ENCODE peak calls at places on chromosomes 7 and 10, in nine cellular contexts. G is CD4-positive, alpha-beta memory T cell; E is CD4-positive, CD25-positive, alpha-beta regulatory T cell; Z is hepatocyte; U is SK-N-SH; B is A549; L is brain microvascular endothelial cell; I is CD8-positive, alpha-beta memory T cell; O is aorta. F is an unnamed sample.

GRCh38 chr7:88357295-88357694 is 50.6 kb upstream of the STEAP4 start:
- DNase-seq in G (no peak), E (no peak), Z (peak), U (no peak), B (peak), L (peak), I (no peak), O (no peak), F (no peak)

GRCh38 chr7:35565927-35566326 is 129.0 kb downstream of the HERPUD2 start:
- DNase-seq in G (no peak), E (no peak), Z (no peak), U (no peak), B (no peak), L (no peak), I (no peak), O (no peak), F (no peak)

GRCh38 chr10:12921163-12921562 is 80.3 kb downstream of the CCDC3 start:
- DNase-seq in G (no peak), E (no peak), Z (no peak), U (no peak), B (no peak), L (no peak), I (no peak), O (no peak), F (no peak)

GRCh38 chr10:47026301-47027107 is 115.3 kb downstream of the PTPN20 start:
- DNase-seq in G (no peak), E (no peak), Z (no peak), U (no peak), B (no peak), L (no peak), I (no peak), O (peak), F (no peak)

GRCh38 chr7:22726849-22727792 is at the start of gene IL6:
- DNase-seq in G (no peak), E (peak), Z (peak), U (peak), B (peak), L (peak), I (peak), O (peak), F (peak)

GRCh38 chr10:98349508-98349922 is 65.5 kb downstream of the PYROXD2 start:
- DNase-seq in G (no peak), E (no peak), Z (peak), U (no peak), B (no peak), L (peak), I (no peak), O (no peak), F (no peak)

GRCh38 chr7:101817031-101817929 is at the start of gene CUX1:
- DNase-seq in G (peak), E (peak), Z (peak), U (peak), B (peak), L (no peak), I (peak), O (peak), F (peak)

GRCh38 chr7:157851501-157852067 is 514.8 kb downstream of the DNAJB6 start:
- DNase-seq in G (peak), E (peak), Z (peak), U (no peak), B (no peak), L (no peak), I (peak), O (peak), F (peak)

GRCh38 chr10:133127291-133128125 is 32.5 kb upstream of the KNDC1 start:
- DNase-seq in G (peak), E (no peak), Z (no peak), U (peak), B (peak), L (no peak), I (peak), O (no peak), F (peak)

GRCh38 chr10:32377458-32378370 is 30.8 kb upstream of the EPC1 start:
- DNase-seq in G (peak), E (peak), Z (peak), U (peak), B (peak), L (peak), I (peak), O (no peak), F (peak)

GRCh38 chr10:78657622-78658165 is 411.1 kb upstream of the ZMIZ1 start:
- DNase-seq in G (peak), E (peak), Z (peak), U (peak), B (peak), L (peak), I (peak), O (peak), F (peak)

GRCh38 chr7:71612892-71613291 is 480.9 kb downstream of the GALNT17 start:
- DNase-seq in G (no peak), E (no peak), Z (no peak), U (no peak), B (no peak), L (no peak), I (no peak), O (no peak), F (no peak)

GRCh38 chr10:1142596-1142995 is 86.4 kb downstream of the WDR37 start:
- DNase-seq in G (no peak), E (peak), Z (no peak), U (no peak), B (no peak), L (no peak), I (no peak), O (no peak), F (peak)

GRCh38 chr10:73262880-73263279 is 10.4 kb upstream of the MRPS16 start:
- DNase-seq in G (no peak), E (no peak), Z (no peak), U (no peak), B (no peak), L (no peak), I (no peak), O (no peak), F (no peak)

DNA sequence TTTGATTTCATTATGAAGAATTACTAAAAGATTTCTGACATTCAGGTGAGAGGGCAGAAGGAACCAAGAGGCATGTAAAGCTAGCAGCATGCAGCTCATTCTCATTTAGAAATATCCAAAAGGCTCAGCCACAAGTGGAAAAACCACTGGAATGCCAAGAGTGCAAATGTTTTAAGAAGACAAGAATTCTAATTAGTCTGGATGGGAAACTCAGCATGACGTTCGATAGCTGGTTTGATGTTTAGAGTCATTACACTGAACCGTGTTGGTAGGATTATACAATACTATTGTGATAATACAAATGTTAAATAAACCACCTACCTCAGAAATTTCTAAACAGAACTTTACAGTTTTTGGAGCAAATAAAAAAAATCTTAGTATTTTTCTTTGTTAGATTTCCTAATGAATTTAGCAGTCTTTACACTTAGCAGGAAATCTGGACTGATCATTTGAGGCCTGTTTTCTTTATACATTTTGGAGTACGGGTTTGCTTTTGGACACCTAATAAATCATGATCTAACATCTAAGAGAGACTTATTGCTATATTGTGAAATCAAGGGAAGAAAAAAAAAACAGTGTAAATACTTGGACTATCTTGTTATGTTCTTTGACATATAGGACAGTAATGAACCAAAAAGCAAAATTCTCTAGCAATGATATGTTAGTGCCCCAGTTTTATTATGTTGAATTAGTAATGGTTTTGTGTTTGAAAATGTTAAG is 353.9 kb upstream of the SEMA3A start:
- DNase-seq in G (no peak), E (no peak), Z (no peak), U (no peak), B (no peak), L (peak), I (no peak), O (no peak), F (no peak)
- H3K27ac ChIP-seq in G (no peak), E (no peak), Z (no peak), U (peak), B (no peak), L (no peak), I (no peak), O (no peak), F (no peak)

DNA sequence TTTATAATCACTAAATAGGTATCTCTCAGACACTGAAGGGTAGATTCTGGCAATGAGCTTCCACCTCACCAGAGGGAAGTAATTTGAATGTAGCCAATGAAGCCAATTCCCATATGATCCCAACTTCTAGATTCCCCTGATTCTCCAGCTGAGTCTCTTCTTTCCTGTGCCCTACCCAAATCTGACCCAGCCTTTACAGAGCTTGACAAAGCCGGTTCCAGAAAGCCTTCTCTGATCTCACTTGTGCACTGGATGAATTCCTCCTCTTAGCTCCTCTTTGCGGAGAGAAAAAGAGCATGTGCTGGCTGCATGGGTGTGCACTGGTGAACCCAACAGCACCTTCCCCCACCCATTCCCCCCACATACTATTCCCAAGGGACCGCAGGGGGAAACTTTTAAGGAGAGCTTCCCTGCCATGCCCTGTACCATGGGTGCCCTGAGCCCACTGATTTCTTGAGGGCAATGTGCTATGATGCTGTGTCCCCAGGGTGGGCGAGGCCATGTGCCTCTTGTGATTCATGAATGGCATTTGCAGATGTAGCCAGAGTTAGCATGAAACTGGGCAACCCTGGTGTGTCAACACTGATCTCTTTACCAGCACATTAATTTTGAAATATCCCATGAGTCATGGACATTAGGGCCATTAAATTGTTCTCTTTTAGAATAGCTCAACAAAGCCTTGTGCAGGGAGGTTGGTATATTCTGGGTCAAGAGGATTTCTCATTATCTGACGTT is 50.4 kb upstream of the PLEKHA1 start:
- DNase-seq in G (no peak), E (no peak), Z (no peak), U (no peak), B (peak), L (no peak), I (no peak), O (no peak), F (no peak)
- H3K27ac ChIP-seq in G (no peak), E (no peak), Z (no peak), U (no peak), B (peak), L (no peak), I (no peak), O (no peak), F (no peak)

GRCh38 chr10:71728218-71728737 is 8.7 kb upstream of the C10orf105 start:
- DNase-seq in G (no peak), E (no peak), Z (no peak), U (peak), B (no peak), L (no peak), I (no peak), O (no peak), F (no peak)

GRCh38 chr10:71729023-71729649 is 9.6 kb upstream of the C10orf105 start:
- DNase-seq in G (no peak), E (no peak), Z (no peak), U (peak), B (peak), L (no peak), I (no peak), O (no peak), F (no peak)

GRCh38 chr10:71726673-71727428 is 7.3 kb upstream of the C10orf105 start:
- DNase-seq in G (peak), E (peak), Z (no peak), U (no peak), B (no peak), L (no peak), I (peak), O (no peak), F (peak)

GRCh38 chr10:71725998-71726672 is 6.6 kb upstream of the C10orf105 start:
- DNase-seq in G (no peak), E (peak), Z (peak), U (peak), B (peak), L (peak), I (peak), O (no peak), F (peak)

DNA sequence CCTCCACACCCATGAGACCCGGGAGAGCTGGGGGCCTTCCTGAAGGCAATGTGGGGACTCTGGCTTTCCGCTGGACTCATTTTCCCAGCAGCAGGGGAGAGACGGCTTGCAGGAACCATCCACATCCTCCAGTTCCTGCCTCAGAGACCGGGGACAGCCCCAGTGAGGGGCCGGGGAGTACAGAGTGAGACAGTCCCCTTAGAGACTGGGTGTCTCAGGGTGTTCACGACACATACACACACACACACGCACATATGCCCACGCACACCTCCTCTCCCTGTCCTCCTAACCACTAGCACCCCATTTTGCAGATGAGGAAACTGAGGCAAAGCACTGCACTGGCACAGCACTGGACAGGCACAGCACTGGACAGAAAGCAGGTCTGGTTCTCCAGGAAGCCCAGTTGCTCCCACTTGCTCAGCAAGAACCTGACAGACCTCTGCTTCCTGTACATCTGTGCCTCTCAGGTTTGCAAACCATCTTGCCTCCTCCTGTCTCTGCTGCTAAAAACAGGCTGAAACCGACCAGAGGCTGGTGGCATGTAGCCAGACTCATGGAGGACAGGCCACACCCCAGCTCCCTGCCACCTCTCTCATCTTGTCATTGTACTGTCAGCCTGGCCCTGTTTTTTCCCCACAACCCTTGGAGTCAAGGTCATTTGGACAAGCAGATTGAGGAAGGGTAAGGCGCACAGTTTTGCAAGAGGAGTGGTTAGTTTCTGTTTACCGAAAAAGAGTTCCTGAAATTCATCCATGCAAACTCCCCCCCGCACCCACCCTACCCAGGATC is 8.0 kb upstream of the C10orf105 start:
- DNase-seq in G (peak), E (peak), Z (peak), U (peak), B (peak), L (no peak), I (peak), O (no peak), F (peak)
- H3K27ac ChIP-seq in G (peak), E (peak), Z (no peak), U (peak), B (peak), L (no peak), I (peak), O (no peak), F (peak)

DNA sequence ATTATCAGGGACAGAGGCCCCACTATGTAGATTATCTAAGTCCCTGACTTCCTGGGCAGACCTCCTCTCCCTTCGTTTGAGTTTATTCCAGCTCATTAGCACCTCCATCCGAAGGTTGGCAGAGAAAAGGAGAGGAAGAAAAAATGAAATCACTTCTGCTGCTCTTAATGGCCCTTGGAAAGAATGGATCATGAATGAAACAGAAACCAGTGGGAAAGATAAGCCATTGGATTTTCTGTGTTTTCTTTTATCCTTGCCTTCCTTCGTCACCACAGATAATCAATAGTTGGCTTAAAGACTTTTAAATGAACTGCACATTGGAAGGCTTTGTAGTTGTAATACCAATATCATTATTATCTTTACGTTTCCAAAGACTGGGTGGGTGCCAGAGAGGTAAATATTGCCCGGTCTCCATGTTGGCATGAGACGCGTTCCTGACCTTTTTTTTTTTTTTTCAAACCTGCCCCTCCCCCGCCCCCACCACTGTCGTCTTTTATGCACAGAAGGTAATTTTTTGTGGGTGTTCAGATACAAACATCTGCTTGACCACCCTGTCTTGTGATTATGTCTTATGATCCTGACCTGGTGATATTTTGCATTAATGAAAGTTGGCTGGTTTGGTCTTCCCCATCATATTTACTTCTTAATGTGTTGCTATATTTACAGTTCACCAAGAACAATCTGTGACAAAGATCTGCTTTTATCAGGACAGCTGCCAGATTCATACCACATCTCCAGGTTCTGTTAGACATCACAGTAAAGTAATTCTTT is 116.8 kb downstream of the ARID5B start:
- DNase-seq in G (no peak), E (no peak), Z (no peak), U (no peak), B (no peak), L (no peak), I (no peak), O (no peak), F (no peak)
- H3K27ac ChIP-seq in G (no peak), E (no peak), Z (peak), U (peak), B (no peak), L (no peak), I (no peak), O (peak), F (no peak)

DNA sequence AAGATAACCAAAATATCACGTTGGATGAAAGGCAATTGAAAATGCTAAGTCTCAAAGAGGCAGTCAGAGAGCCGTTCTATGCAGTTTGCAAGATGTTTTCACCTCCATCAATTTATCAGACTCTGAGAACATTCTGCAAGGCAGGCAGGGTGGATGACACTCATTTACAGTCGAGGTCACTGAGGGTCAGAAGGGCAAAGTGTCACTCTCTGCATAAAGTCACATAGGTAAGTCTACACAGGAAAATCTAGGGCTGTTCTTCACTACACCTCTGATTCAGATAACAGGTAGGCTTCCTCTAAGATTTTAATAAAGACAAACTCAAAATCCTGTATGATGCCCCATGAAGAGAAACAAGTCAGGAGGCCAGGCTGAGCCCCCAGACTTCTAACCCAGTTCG is 1.4 kb upstream of the PLEKHA1 start:
- DNase-seq in G (no peak), E (no peak), Z (no peak), U (no peak), B (no peak), L (no peak), I (no peak), O (no peak), F (no peak)
- H3K27ac ChIP-seq in G (no peak), E (no peak), Z (peak), U (peak), B (peak), L (no peak), I (no peak), O (peak), F (no peak)

GRCh38 chr7:44083796-44084195 is 1.5 kb upstream of the POLM start:
- DNase-seq in G (no peak), E (no peak), Z (no peak), U (no peak), B (no peak), L (no peak), I (no peak), O (no peak), F (no peak)
- H3K27ac ChIP-seq in G (no peak), E (no peak), Z (no peak), U (no peak), B (no peak), L (no peak), I (no peak), O (peak), F (peak)

F was measured in DND-41.